ENCODE peak calls at places on chromosome 15, in five cellular contexts. One of them, this sample, is unnamed. For H3K79me2, the result is how much of the 10 kb centered on the place peaks cover.

GRCh38 chr15:57135800-57136199 is 217.4 kb downstream of the TCF12 start:
- DNase-seq in K562: no peak
- DNase-seq in GM23248: no peak
- DNase-seq in MM.1S: peak
- DNase-seq in OCI-LY7: no peak
- DNase-seq in this sample: no peak

GRCh38 chr15:81863157-81863556 is 182.7 kb downstream of the MEX3B start:
- DNase-seq in OCI-LY7: no peak
- DNase-seq in MM.1S: no peak
- DNase-seq in K562: no peak
- DNase-seq in GM23248: peak
- DNase-seq in this sample: no peak

GRCh38 chr15:69060744-69061143 is 46.2 kb downstream of the NOX5 start:
- DNase-seq in MM.1S: peak
- DNase-seq in K562: no peak
- DNase-seq in GM23248: no peak
- DNase-seq in OCI-LY7: peak
- DNase-seq in this sample: no peak

GRCh38 chr15:56984681-56985515 is 66.5 kb downstream of the TCF12 start:
- DNase-seq in K562: no peak
- DNase-seq in MM.1S: no peak
- DNase-seq in OCI-LY7: no peak
- DNase-seq in GM23248: peak
- DNase-seq in this sample: no peak

GRCh38 chr15:34853001-34853758 is 57.8 kb upstream of the ACTC1 start:
- DNase-seq in OCI-LY7: no peak
- DNase-seq in MM.1S: no peak
- DNase-seq in K562: no peak
- DNase-seq in GM23248: peak
- DNase-seq in this sample: no peak

GRCh38 chr15:98643104-98643503 is 5.2 kb upstream of the IGF1R start:
- DNase-seq in MM.1S: no peak
- DNase-seq in OCI-LY7: no peak
- DNase-seq in GM23248: no peak
- DNase-seq in K562: no peak
- DNase-seq in this sample: no peak

GRCh38 chr15:100242989-100243388 is 98.8 kb downstream of the ADAMTS17 start:
- DNase-seq in OCI-LY7: no peak
- DNase-seq in GM23248: no peak
- DNase-seq in K562: no peak
- DNase-seq in MM.1S: no peak
- DNase-seq in this sample: no peak

GRCh38 chr15:77118787-77119410 is 48.0 kb upstream of the TSPAN3 start:
- DNase-seq in MM.1S: peak
- DNase-seq in OCI-LY7: peak
- DNase-seq in GM23248: peak
- DNase-seq in K562: no peak
- DNase-seq in this sample: no peak

GRCh38 chr15:74542192-74543042 is 1.4 kb downstream of the ARID3B start:
- DNase-seq in GM23248: no peak
- DNase-seq in K562: no peak
- DNase-seq in MM.1S: peak
- DNase-seq in OCI-LY7: no peak
- DNase-seq in this sample: no peak
- H3K79me2 ChIP-seq in GM23248: under half
- H3K79me2 ChIP-seq in K562: under half
- H3K79me2 ChIP-seq in MM.1S: half or more
- H3K79me2 ChIP-seq in OCI-LY7: under half
- H3K79me2 ChIP-seq in this sample: under half

DNA sequence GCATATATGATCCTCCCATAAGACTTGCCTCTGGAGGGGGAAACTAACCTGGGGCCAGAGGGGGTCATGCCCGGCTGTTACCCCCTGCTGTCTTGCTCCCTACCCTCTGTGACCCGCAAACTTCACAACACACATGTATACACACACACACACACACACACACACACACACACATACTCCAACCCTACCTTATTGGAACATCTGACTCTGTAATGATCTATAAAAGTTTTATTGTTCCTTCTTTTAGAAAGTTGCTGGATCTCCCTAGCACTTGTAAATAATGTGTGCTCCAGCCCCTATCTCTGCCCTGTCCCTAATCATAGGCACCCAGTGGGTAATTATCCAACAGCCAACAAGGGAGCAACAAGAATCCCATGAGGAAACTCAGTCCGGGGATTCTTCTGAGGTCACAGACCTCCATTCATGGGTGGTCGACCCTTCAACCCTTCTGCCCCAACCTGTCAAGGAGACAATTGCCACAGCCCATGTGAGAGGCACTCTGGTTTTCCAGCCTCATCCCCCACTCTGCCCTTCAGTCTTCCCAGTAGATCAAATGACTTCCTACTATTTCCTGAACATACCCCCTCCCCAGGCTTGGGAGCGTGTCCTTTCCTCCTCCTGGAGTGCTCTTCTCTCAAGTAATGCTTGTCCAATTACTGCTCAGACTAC is 14.0 kb upstream of the TPM1 start:
- DNase-seq in GM23248: no peak
- DNase-seq in K562: no peak
- DNase-seq in MM.1S: no peak
- DNase-seq in OCI-LY7: no peak
- DNase-seq in this sample: no peak
- H3K79me2 ChIP-seq in GM23248: under half
- H3K79me2 ChIP-seq in K562: under half
- H3K79me2 ChIP-seq in MM.1S: under half
- H3K79me2 ChIP-seq in OCI-LY7: under half
- H3K79me2 ChIP-seq in this sample: under half

DNA sequence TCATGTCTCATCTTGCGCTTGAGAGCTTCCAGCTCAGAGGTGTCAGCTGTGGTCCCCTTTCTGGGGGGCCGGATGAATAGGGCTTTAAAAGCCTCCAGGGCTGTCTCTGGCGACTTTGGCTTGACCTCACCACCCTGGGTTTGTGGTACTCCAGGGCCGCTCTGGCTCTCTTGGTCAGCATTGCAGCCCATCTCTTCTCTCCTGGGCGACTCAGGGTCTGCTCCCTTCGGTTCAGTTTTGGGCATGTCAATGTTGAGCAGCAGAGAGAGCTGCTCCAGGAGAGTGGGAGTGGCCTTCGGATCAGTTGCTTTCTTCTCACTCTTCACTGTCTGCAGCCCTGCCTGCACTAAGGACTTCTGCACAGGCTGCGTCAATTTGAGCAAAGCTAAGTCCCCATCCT is 127.9 kb downstream of the FMN1 start:
- DNase-seq in OCI-LY7: no peak
- DNase-seq in GM23248: no peak
- DNase-seq in K562: no peak
- DNase-seq in MM.1S: no peak
- DNase-seq in this sample: no peak
- H3K79me2 ChIP-seq in OCI-LY7: under half
- H3K79me2 ChIP-seq in GM23248: under half
- H3K79me2 ChIP-seq in K562: under half
- H3K79me2 ChIP-seq in MM.1S: under half
- H3K79me2 ChIP-seq in this sample: under half

GRCh38 chr15:59018833-59019232 is 31.4 kb downstream of the RNF111 start:
- DNase-seq in MM.1S: no peak
- DNase-seq in OCI-LY7: no peak
- DNase-seq in K562: no peak
- DNase-seq in GM23248: no peak
- DNase-seq in this sample: no peak
- H3K79me2 ChIP-seq in MM.1S: under half
- H3K79me2 ChIP-seq in OCI-LY7: half or more
- H3K79me2 ChIP-seq in K562: half or more
- H3K79me2 ChIP-seq in GM23248: half or more
- H3K79me2 ChIP-seq in this sample: half or more

GRCh38 chr15:30990036-30990435 is 1.4 kb downstream of the MTMR10 start:
- DNase-seq in K562: no peak
- DNase-seq in GM23248: peak
- DNase-seq in MM.1S: peak
- DNase-seq in OCI-LY7: peak
- DNase-seq in this sample: no peak

GRCh38 chr15:30990451-30991300 is 752 bp downstream of the MTMR10 start:
- DNase-seq in OCI-LY7: peak
- DNase-seq in GM23248: peak
- DNase-seq in MM.1S: peak
- DNase-seq in K562: no peak
- DNase-seq in this sample: no peak

GRCh38 chr15:30984542-30984941 is 6.9 kb downstream of the MTMR10 start:
- DNase-seq in OCI-LY7: no peak
- DNase-seq in MM.1S: no peak
- DNase-seq in K562: no peak
- DNase-seq in GM23248: no peak
- DNase-seq in this sample: no peak

GRCh38 chr15:30984118-30984517 is 7.3 kb downstream of the MTMR10 start:
- DNase-seq in MM.1S: no peak
- DNase-seq in GM23248: peak
- DNase-seq in OCI-LY7: no peak
- DNase-seq in K562: no peak
- DNase-seq in this sample: no peak

DNA sequence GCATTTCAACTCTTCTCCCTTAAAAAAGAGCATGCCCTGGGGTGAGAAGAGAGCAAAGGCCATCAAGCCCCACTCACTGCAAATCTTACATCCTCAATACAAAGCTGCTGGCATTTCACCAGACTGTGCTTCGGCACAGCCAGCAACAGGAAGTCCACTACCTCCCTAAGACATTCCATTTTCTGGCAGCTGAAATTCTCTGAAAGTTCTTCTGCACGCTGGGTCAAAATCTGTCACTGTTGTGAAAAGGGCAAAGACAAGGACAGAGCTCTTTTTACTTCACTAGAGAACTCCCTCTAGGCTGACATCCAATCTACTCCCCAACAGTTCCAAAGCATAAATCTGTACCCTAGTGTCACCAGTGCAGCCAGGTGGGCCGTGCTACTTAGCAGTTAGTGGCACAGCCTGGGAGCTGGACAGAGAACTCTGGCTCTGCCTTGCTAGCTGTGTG is 6.3 kb downstream of the MTMR10 start:
- DNase-seq in OCI-LY7: peak
- DNase-seq in GM23248: peak
- DNase-seq in K562: no peak
- DNase-seq in MM.1S: no peak
- DNase-seq in this sample: no peak
- H3K79me2 ChIP-seq in OCI-LY7: under half
- H3K79me2 ChIP-seq in GM23248: half or more
- H3K79me2 ChIP-seq in K562: under half
- H3K79me2 ChIP-seq in MM.1S: half or more
- H3K79me2 ChIP-seq in this sample: under half

GRCh38 chr15:66705277-66705927 is 3.4 kb downstream of the SMAD6 start:
- DNase-seq in K562: no peak
- DNase-seq in OCI-LY7: no peak
- DNase-seq in MM.1S: no peak
- DNase-seq in GM23248: no peak
- DNase-seq in this sample: no peak
- H3K79me2 ChIP-seq in K562: half or more
- H3K79me2 ChIP-seq in OCI-LY7: under half
- H3K79me2 ChIP-seq in MM.1S: under half
- H3K79me2 ChIP-seq in GM23248: half or more
- H3K79me2 ChIP-seq in this sample: under half

DNA sequence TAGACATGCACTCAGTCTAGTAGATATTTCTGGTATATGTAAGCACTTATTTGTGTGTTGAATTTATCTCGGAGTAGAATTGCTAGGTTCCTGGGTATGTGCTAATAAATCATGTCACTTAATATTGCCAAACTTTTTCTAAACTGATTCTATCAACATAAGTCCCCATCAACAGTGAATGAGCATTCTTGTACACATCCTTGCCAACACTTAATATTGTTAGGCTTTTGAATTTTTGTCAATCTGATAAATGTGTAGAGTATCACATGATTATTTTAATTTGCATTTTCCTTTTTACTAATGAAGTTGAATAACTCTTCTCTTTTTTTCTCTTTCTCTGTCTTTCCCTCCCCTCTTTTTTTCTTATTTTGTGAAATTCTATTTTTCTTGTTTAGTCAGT is 33.3 kb upstream of the CEMIP start:
- DNase-seq in K562: no peak
- DNase-seq in GM23248: no peak
- DNase-seq in MM.1S: no peak
- DNase-seq in OCI-LY7: no peak
- DNase-seq in this sample: no peak
- H3K79me2 ChIP-seq in K562: under half
- H3K79me2 ChIP-seq in GM23248: half or more
- H3K79me2 ChIP-seq in MM.1S: under half
- H3K79me2 ChIP-seq in OCI-LY7: under half
- H3K79me2 ChIP-seq in this sample: half or more

DNA sequence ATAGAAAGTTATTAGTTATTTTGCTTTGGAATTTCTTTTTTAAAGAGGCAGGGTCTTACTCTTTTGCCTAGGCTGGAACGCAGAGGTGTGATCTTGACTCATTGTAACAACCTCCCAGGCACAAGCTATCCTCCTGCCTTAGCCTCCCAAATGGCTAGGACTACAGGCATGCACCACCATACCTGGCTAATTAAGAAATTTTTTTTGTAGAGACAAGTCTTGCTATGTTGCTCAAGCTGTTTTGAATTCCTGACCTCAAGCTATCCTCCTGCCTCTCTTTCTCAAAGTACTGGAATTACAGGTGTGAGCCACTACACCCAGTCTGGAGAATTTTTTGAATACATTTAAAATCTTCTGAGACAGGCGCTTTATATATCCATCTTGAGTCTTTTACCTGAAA is 49.5 kb downstream of the IQGAP1 start:
- DNase-seq in MM.1S: no peak
- DNase-seq in OCI-LY7: no peak
- DNase-seq in K562: no peak
- DNase-seq in GM23248: no peak
- DNase-seq in this sample: no peak
- H3K79me2 ChIP-seq in MM.1S: under half
- H3K79me2 ChIP-seq in OCI-LY7: under half
- H3K79me2 ChIP-seq in K562: under half
- H3K79me2 ChIP-seq in GM23248: half or more
- H3K79me2 ChIP-seq in this sample: under half

GRCh38 chr15:60004846-60005351 is 788 bp downstream of the FOXB1 start:
- DNase-seq in OCI-LY7: no peak
- DNase-seq in MM.1S: no peak
- DNase-seq in K562: no peak
- DNase-seq in GM23248: peak
- DNase-seq in this sample: no peak
- H3K79me2 ChIP-seq in OCI-LY7: under half
- H3K79me2 ChIP-seq in MM.1S: under half
- H3K79me2 ChIP-seq in K562: under half
- H3K79me2 ChIP-seq in GM23248: under half
- H3K79me2 ChIP-seq in this sample: under half

This sample was measured in keratinocyte.